ENCODE peak calls at places on chromosomes 13 and 19, in ten cellular contexts. S, G, T, X, M, K, F, O, I and A are unnamed samples.

GRCh38 chr13:98959775-98960325 is 18.0 kb downstream of the DOCK9 start:
- DNase-seq in M (no peak), I (peak; percentile 15), O (no peak), X (no peak), K (no peak), G (no peak), T (no peak), F (no peak), S (no peak), A (no peak)

GRCh38 chr19:46088101-46088500 is 36.4 kb downstream of the IGFL3 start:
- DNase-seq in I (no peak), M (no peak), T (no peak), G (no peak), K (no peak), S (no peak), O (no peak), F (no peak), X (no peak), A (no peak)

GRCh38 chr13:44806841-44807240 is 182.4 kb downstream of the NUFIP1 start:
- DNase-seq in T (no peak), G (no peak), F (no peak), X (no peak), O (no peak), S (no peak), M (no peak), K (no peak), I (no peak), A (no peak)

GRCh38 chr19:28878862-28879566 is 333.9 kb downstream of the UQCRFS1 start:
- DNase-seq in F (peak; percentile 90), S (peak; percentile 62), X (peak; percentile 77), O (peak; percentile 83), K (peak; percentile 83), M (peak; percentile 76), G (peak; percentile 77), I (peak; percentile 92), T (peak; percentile 62), A (peak; percentile 66)

GRCh38 chr19:30236006-30236405 is 136.2 kb upstream of the ZNF536 start:
- DNase-seq in K (no peak), S (peak; percentile 60), X (no peak), O (no peak), G (no peak), T (no peak), I (peak; percentile 74), F (no peak), M (no peak), A (no peak)

GRCh38 chr13:99065250-99066015 is 87.6 kb upstream of the DOCK9 start:
- DNase-seq in X (no peak), M (no peak), G (no peak), I (no peak), O (no peak), S (no peak), F (no peak), K (no peak), T (no peak), A (no peak)

GRCh38 chr19:3270908-3271307 is 46.4 kb downstream of the CELF5 start:
- DNase-seq in I (peak; percentile 90), T (peak; percentile 40), F (peak; percentile 82), M (peak; percentile 81), G (peak; percentile 56), X (peak; percentile 47), S (peak; percentile 89), K (peak; percentile 73), O (peak; percentile 73), A (peak; percentile 58)

GRCh38 chr13:48942131-48942530 is 33.6 kb upstream of the FNDC3A start:
- DNase-seq in I (no peak), O (peak; percentile 77), K (no peak), M (no peak), T (peak; percentile 29), G (no peak), F (no peak), S (no peak), X (peak; percentile 35), A (no peak)

GRCh38 chr13:25037057-25037813 is 58.7 kb upstream of the PABPC3 start:
- DNase-seq in I (peak; percentile 82), G (peak; percentile 59), X (peak; percentile 73), S (peak; percentile 62), F (peak; percentile 83), O (peak; percentile 82), K (peak; percentile 67), T (peak; percentile 68), M (peak; percentile 91), A (peak; percentile 50)

GRCh38 chr19:12788682-12789097 is 2.6 kb upstream of the JUNB start:
- DNase-seq in K (peak; percentile 89), T (peak; percentile 63), G (no peak), F (peak; percentile 60), I (peak; percentile 70), M (peak; percentile 73), O (peak; percentile 85), S (peak; percentile 88), X (peak; percentile 63), A (no peak)

GRCh38 chr19:49718511-49718910 is 27.6 kb downstream of the CPT1C start:
- DNase-seq in G (no peak), K (no peak), X (peak; percentile 60), F (no peak), M (peak; percentile 50), T (no peak), I (no peak), O (no peak), S (no peak), A (no peak)

GRCh38 chr13:38872693-38873092 is 117.9 kb downstream of the STOML3 start:
- DNase-seq in G (peak; percentile 54), I (peak; percentile 76), O (peak; percentile 47), F (peak; percentile 79), X (peak; percentile 46), K (peak; percentile 41), T (peak; percentile 55), M (peak; percentile 81), S (peak; percentile 41), A (peak; percentile 18)

GRCh38 chr19:12664406-12665280 is 1.9 kb downstream of the MAN2B1 start:
- DNase-seq in O (peak; percentile 26), S (peak; percentile 81), X (no peak), K (no peak), G (no peak), F (peak; percentile 79), I (peak; percentile 77), M (peak; percentile 82), T (no peak), A (no peak)

GRCh38 chr19:4976412-4977298 is 7.7 kb downstream of the KDM4B start:
- DNase-seq in S (peak; percentile 47), I (peak; percentile 44), T (peak; percentile 89), F (peak; percentile 78), G (no peak), K (peak; percentile 79), O (peak; percentile 99), X (peak; percentile 99), M (peak; percentile 82), A (no peak)

GRCh38 chr13:110233181-110233641 is 73.7 kb downstream of the COL4A1 start:
- DNase-seq in X (peak; percentile 95), I (no peak), M (no peak), G (no peak), T (peak; percentile 66), K (no peak), S (peak; percentile 42), O (peak; percentile 92), F (no peak), A (no peak)
- H3K27ac ChIP-seq in X (peak overlapping the region; percentile 76), I (no peak overlapping the region), M (no peak overlapping the region), G (no peak overlapping the region), T (peak overlapping the region; percentile 38), K (no peak overlapping the region), S (peak overlapping the region; percentile 80), O (peak overlapping the region; percentile 63), F (no peak overlapping the region), A (no peak overlapping the region)

GRCh38 chr13:27922974-27923612 is 3.3 kb downstream of the PDX1 start:
- DNase-seq in F (no peak), K (no peak), O (no peak), S (no peak), M (no peak), G (no peak), T (no peak), X (no peak), I (no peak), A (no peak)
- H3K4me2 ChIP-seq in F (no peak overlapping the region), K (no peak overlapping the region), O (no peak overlapping the region), S (no peak overlapping the region), M (no peak overlapping the region), G (no peak overlapping the region), T (no peak overlapping the region), X (no peak overlapping the region), I (no peak overlapping the region), A (no peak overlapping the region)

GRCh38 chr19:47512183-47512947 is 2.5 kb downstream of the NAPA start:
- DNase-seq in K (peak; percentile 34), I (no peak), M (no peak), F (no peak), X (peak; percentile 78), G (no peak), S (no peak), O (peak; percentile 79), T (peak; percentile 37), A (no peak)

GRCh38 chr19:47511128-47511517 is 3.7 kb downstream of the NAPA start:
- DNase-seq in O (peak; percentile 10), M (no peak), T (no peak), F (no peak), I (no peak), K (no peak), S (no peak), G (no peak), X (no peak), A (no peak)

GRCh38 chr19:47510516-47511127 is 4.2 kb downstream of the NAPA start:
- DNase-seq in O (no peak), K (no peak), T (no peak), X (no peak), G (no peak), I (no peak), S (no peak), M (no peak), F (no peak), A (no peak)

GRCh38 chr19:47512948-47513319 is 1.9 kb downstream of the NAPA start:
- DNase-seq in I (no peak), S (no peak), X (no peak), K (no peak), O (no peak), G (no peak), M (no peak), F (no peak), T (no peak), A (no peak)

DNA sequence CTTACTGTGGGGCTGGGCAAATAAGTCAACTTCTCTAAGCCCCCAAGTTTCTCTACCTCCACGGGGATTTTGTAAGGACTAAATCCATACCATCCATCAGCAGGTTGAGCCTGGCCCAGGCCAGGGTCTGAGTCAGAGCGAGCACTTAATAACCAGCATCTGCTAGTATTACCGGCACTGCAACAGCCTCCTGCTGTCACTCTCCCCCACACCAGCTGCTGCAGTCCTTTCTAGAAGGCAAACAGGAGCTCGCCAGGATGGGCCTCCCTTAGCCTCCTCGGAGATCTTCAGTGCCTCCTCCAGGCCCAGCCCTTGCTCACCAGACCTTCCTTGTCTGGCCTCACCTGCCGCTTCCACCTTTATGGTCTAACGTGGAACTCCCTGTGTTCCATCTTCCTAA is 3.2 kb downstream of the NAPA start:
- DNase-seq in M (no peak), S (no peak), G (no peak), T (no peak), F (no peak), I (no peak), K (no peak), O (peak; percentile 64), X (no peak), A (no peak)
- H3K27ac ChIP-seq in M (no peak overlapping the region), S (no peak overlapping the region), G (no peak overlapping the region), T (no peak overlapping the region), F (no peak overlapping the region), I (no peak overlapping the region), K (no peak overlapping the region), O (peak overlapping the region; percentile 98), X (peak overlapping the region; percentile 75), A (no peak overlapping the region)

DNA sequence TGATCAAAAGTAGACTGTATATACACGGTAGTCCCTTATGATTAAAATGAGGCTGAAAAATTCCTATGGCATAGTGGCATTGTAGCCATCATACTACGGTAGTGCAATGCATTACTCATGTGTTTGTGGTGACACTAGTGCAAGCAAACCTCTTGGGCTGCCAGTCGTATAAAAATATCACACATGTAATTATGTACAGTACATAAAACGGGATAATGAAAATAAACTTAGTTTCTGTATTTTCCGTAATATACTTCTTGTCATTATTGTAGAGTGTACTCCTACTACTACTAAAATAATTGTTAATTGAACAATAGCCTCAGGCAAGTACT is 883.5 kb upstream of the SPRY2 start:
- DNase-seq in F (no peak), T (no peak), G (no peak), M (no peak), S (no peak), I (no peak), O (no peak), K (no peak), X (no peak), A (no peak)
- H3K4me2 ChIP-seq in F (no peak overlapping the region), T (no peak overlapping the region), G (no peak overlapping the region), M (no peak overlapping the region), S (no peak overlapping the region), I (no peak overlapping the region), O (no peak overlapping the region), K (no peak overlapping the region), X (no peak overlapping the region), A (no peak overlapping the region)